ENCODE peak calls at places on chromosomes 7 and 10, in eight cellular contexts. W is breast epithelium, P is uterus, B is MCF 10A, I is endothelial cell of umbilical vein, E is hepatocyte, G is psoas muscle, F is heart left ventricle. O is an unnamed sample.

GRCh38 chr10:124225468-124226270 is 132.3 kb upstream of the CHST15 start:
- DNase-seq in W (no peak), P (no peak), B (no peak), I (no peak), E (no peak), G (peak; percentile 21), F (no peak), O (no peak)

GRCh38 chr10:78401882-78402367 is 368.3 kb downstream of the RPS24 start:
- DNase-seq in W (no peak), P (no peak), B (no peak), I (no peak), E (peak; percentile 45), G (no peak), F (no peak), O (no peak)

GRCh38 chr10:70666960-70667798 is 5.1 kb upstream of the ADAMTS14 start:
- DNase-seq in W (no peak), P (no peak), B (no peak), I (no peak), E (no peak), G (no peak), F (no peak), O (no peak)

GRCh38 chr10:92880233-92880861 is 32.0 kb downstream of the EXOC6 start:
- DNase-seq in W (no peak), P (no peak), B (peak; percentile 59), I (peak; percentile 74), E (peak; percentile 60), G (no peak), F (no peak), O (peak; percentile 20)

GRCh38 chr7:155753446-155753965 is 58.8 kb downstream of the SHH start:
- DNase-seq in W (no peak), P (no peak), B (no peak), I (no peak), E (no peak), G (no peak), F (no peak), O (no peak)

GRCh38 chr10:72063703-72064391 is 24.5 kb downstream of the SPOCK2 start:
- DNase-seq in W (no peak), P (no peak), B (peak; percentile 12), I (no peak), E (peak; percentile 64), G (peak; percentile 41), F (no peak), O (no peak)

GRCh38 chr7:74203956-74204615 is 5.7 kb upstream of the LAT2 start:
- DNase-seq in W (no peak), P (no peak), B (no peak), I (no peak), E (no peak), G (no peak), F (no peak), O (no peak)

GRCh38 chr7:148299335-148299734 is 291.2 kb upstream of the C7orf33 start:
- DNase-seq in W (no peak), P (no peak), B (no peak), I (no peak), E (peak; percentile 60), G (no peak), F (no peak), O (no peak)

DNA sequence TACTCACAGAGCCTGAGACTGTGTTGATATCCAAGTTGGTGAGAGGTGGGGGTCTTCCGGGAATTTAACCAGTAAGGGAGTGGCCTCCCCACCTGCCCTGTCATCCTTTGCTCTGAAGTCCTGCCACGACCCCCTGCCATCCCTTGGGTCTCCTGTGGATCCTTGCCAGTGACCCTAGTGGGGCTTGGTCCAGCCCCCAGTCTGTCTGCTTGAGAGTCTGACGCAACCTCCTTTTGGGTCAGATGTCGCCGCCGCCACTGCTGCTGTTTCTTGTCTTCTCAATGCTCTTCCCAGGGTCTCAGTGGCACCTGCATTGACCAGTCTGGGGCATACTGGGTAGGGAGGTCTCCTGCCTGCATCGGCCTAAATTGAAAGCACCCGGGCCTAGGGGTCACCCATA is 28.8 kb downstream of the PAX2 start:
- DNase-seq in W (no peak), P (no peak), B (no peak), I (no peak), E (no peak), G (no peak), F (no peak), O (no peak)
- TF ChIP-seq CTCF in W (no peak), P (no peak), B (no peak), I (no peak), E (no peak), G (no peak), F (no peak), O (no peak)

GRCh38 chr10:5685764-5686240 is 1.2 kb downstream of the TASOR2 start:
- DNase-seq in W (no peak), P (no peak), B (no peak), I (no peak), E (peak; percentile 26), G (no peak), F (no peak), O (no peak)

GRCh38 chr10:5684318-5684970 is at the start of gene TASOR2:
- DNase-seq in W (peak; percentile 91), P (peak; percentile 98), B (peak; percentile 99), I (peak; percentile 99), E (peak; percentile 99), G (peak; percentile 99), F (peak; percentile 100), O (peak; percentile 92)

GRCh38 chr10:5681930-5682329 is 2.7 kb upstream of the TASOR2 start:
- DNase-seq in W (no peak), P (no peak), B (no peak), I (no peak), E (no peak), G (no peak), F (no peak), O (no peak)

GRCh38 chr10:5683065-5683464 is 1.6 kb upstream of the TASOR2 start:
- DNase-seq in W (no peak), P (no peak), B (no peak), I (no peak), E (no peak), G (no peak), F (no peak), O (no peak)

DNA sequence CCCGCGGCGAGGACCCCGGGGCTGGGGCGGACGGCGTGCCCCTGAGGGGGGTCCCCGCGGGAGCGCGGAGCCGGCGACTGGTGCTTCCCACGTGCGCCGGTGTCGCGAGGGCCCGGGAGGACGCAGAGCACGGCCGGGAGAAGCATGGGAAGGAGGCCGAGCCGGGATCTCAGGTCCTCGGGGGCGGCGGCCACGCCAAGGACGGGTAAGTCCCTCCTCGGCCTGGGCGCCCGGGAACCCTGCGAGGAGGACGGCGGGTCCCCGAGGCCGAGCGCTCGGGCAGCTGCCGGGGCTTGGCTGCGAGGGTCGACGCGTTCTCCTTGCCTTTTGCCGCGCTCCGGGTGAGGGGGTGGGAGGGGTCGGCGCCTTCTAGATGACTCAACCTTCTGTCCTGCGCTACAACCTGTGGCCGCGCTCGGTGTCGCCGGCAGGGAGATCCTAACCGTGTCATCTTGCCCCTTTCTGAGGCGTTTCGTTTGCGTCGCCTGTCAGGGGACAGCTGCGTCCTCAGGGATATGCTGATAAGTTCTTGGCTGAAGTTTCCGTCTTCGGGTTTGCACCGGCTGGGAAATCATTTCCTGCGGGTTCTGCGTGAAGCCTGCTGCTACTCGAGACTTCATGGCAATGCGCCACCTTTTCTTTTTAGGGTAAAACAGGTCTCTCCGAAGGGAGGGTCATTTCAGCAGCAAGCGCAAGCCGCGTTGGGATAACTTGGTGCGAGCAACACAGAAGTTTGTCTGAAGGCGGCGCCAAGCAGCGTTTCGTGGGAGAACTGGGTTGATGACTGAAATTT is 529 bp downstream of the TASOR2 start:
- DNase-seq in W (peak; percentile 30), P (peak; percentile 59), B (peak; percentile 79), I (peak; percentile 82), E (peak; percentile 85), G (peak; percentile 74), F (peak; percentile 79), O (peak; percentile 31)
- TF ChIP-seq CTCF in W (peak; percentile 24), P (peak; percentile 44), B (peak; percentile 46), I (peak; percentile 60), E (peak; percentile 57), G (peak; percentile 49), F (peak; percentile 39), O (peak; percentile 70)

GRCh38 chr7:56290548-56290947 is 174.3 kb upstream of the NUPR2 start:
- DNase-seq in W (no peak), P (no peak), B (no peak), I (no peak), E (no peak), G (no peak), F (no peak), O (no peak)

DNA sequence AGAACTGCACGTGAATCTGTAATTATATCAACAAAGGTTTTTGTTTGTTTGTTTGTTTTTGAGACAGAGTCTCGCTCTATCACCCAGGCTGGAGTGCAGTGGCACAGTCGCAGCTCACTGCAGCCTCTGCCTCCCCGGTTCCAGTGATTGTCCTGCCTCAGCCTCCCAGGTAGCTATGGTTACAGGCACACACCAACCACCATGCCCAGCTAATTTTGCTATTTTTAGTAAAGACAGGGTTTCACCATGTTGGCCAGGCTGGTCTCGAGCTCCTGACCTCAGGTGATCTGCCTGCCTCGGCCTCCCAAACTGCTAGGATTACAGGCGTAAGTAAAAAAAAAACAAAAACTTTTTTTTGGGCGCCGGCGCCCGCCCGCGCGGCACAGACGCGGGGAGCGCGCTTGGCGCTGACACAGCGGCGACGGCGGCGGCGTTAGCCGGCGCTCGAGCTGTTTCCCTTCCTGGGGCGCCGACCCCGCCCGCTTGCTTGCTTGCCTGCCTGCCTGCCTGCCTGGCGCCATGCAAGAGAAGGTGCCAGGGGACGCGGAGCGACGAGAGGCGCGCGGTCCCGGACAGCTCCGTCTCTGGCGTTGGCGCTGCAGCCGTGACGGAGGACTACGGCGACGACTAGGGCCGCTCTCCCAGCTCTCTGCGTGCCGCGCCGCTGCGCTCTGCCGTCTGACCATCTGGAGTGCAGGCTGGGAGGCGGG is 171.4 kb upstream of the NUPR2 start:
- DNase-seq in W (peak; percentile 25), P (no peak), B (no peak), I (no peak), E (no peak), G (peak; percentile 71), F (peak; percentile 59), O (no peak)
- TF ChIP-seq CTCF in W (no peak), P (no peak), B (no peak), I (no peak), E (no peak), G (no peak), F (no peak), O (no peak)

GRCh38 chr10:90577569-90577968 is 280.3 kb downstream of the HTR7 start:
- DNase-seq in W (no peak), P (no peak), B (no peak), I (no peak), E (no peak), G (no peak), F (no peak), O (no peak)

GRCh38 chr10:90571876-90572275 is 286.0 kb downstream of the HTR7 start:
- DNase-seq in W (no peak), P (no peak), B (no peak), I (no peak), E (no peak), G (no peak), F (no peak), O (no peak)
- TF ChIP-seq CTCF in W (no peak), P (no peak), B (no peak), I (no peak), E (no peak), G (no peak), F (no peak), O (no peak)